ENCODE peak calls at places on chromosomes 4 and X, in five cellular contexts. W is K562, U is left ventricle myocardium inferior, C is neuronal stem cell, Z is mesendoderm. T is an unnamed sample.

GRCh38 chr4:20916106-20916505 is 215.8 kb downstream of the PACRGL start:
- DNase-seq in W (no peak), U (no peak), C (no peak), Z (no peak), T (no peak)

GRCh38 chr4:87114245-87115062 is 106.0 kb downstream of the KLHL8 start:
- DNase-seq in W (no peak), U (no peak), C (no peak), Z (peak; percentile 86), T (no peak)

GRCh38 chr4:77699731-77700210 is 94.2 kb downstream of the CXCL13 start:
- DNase-seq in W (peak; percentile 13), U (no peak), C (peak; percentile 55), Z (peak; percentile 93), T (no peak)

GRCh38 chr4:81052119-81053068 is 21.9 kb downstream of the BMP3 start:
- DNase-seq in W (peak; percentile 38), U (no peak), C (peak; percentile 84), Z (peak; percentile 84), T (peak; percentile 28)

GRCh38 chr4:179678093-179678804 is 2236.0 kb upstream of the AGA start:
- DNase-seq in W (no peak), U (no peak), C (no peak), Z (no peak), T (no peak)

GRCh38 chrX:151177141-151178027 is 1.0 kb downstream of the GPR50 start:
- DNase-seq in W (no peak), U (no peak), C (peak; percentile 48), Z (peak; percentile 62), T (no peak)

GRCh38 chr4:39032218-39033085 is at the start of gene TMEM156:
- DNase-seq in W (peak; percentile 52), U (no peak), C (no peak), Z (no peak), T (no peak)

GRCh38 chr4:77564231-77564630 is 41.4 kb upstream of the CXCL13 start:
- DNase-seq in W (no peak), U (no peak), C (no peak), Z (no peak), T (no peak)

GRCh38 chrX:43703211-43703791 is 47.2 kb downstream of the MAOA start:
- DNase-seq in W (no peak), U (no peak), C (no peak), Z (no peak), T (no peak)

GRCh38 chr4:39526283-39526682 is 956 bp downstream of the UGDH start:
- DNase-seq in W (peak; percentile 11), U (no peak), C (no peak), Z (no peak), T (no peak)

GRCh38 chrX:7071390-7071789 is 76.1 kb upstream of the STS start:
- DNase-seq in W (no peak), U (no peak), C (no peak), Z (no peak), T (no peak)

GRCh38 chr4:111678466-111678865 is 466.8 kb upstream of the FAM241A start:
- DNase-seq in W (no peak), U (no peak), C (no peak), Z (peak; percentile 85), T (no peak)

GRCh38 chrX:3370656-3371055 is 24.2 kb upstream of the MXRA5 start:
- DNase-seq in W (no peak), U (no peak), C (no peak), Z (no peak), T (no peak)

GRCh38 chrX:55057691-55058249 is 17.1 kb upstream of the PAGE2B start:
- DNase-seq in W (peak; percentile 22), U (no peak), C (peak; percentile 1), Z (peak; percentile 14), T (peak; percentile 50)

GRCh38 chr4:72701987-72702819 is 133.2 kb upstream of the ADAMTS3 start:
- DNase-seq in W (peak; percentile 65), U (no peak), C (peak; percentile 3), Z (peak; percentile 69), T (no peak)

GRCh38 chrX:65697173-65697572 is 29.7 kb downstream of the MSN start:
- DNase-seq in W (no peak), U (no peak), C (no peak), Z (peak; percentile 57), T (no peak)

GRCh38 chr4:137558951-137559350 is 26.7 kb upstream of the PCDH18 start:
- DNase-seq in W (no peak), U (no peak), C (no peak), Z (no peak), T (no peak)

GRCh38 chr4:40840255-40840984 is 90.7 kb downstream of the NSUN7 start:
- DNase-seq in W (no peak), U (no peak), C (no peak), Z (no peak), T (no peak)

GRCh38 chr4:26751838-26752237 is 108.8 kb upstream of the STIM2 start:
- DNase-seq in W (no peak), U (no peak), C (no peak), Z (no peak), T (no peak)

GRCh38 chr4:113468165-113469022 is 293.1 kb downstream of the CAMK2D start:
- DNase-seq in W (no peak), U (peak; percentile 55), C (peak; percentile 38), Z (peak; percentile 96), T (no peak)

GRCh38 chr4:17497890-17498523 is 13.9 kb downstream of the QDPR start:
- DNase-seq in W (no peak), U (no peak), C (no peak), Z (no peak), T (no peak)
- H3K36me3 ChIP-seq in W (peaks cover 87% of the 10 kb centered on the region), U (peaks cover 66% of the 10 kb centered on the region), C (peaks cover 7% of the 10 kb centered on the region), Z (peaks cover 2% of the 10 kb centered on the region), T (peaks cover 52% of the 10 kb centered on the region)

GRCh38 chrX:37904833-37905232 is 57.5 kb upstream of the DYNLT3 start:
- DNase-seq in W (no peak), U (no peak), C (no peak), Z (no peak), T (no peak)

GRCh38 chrX:37912286-37912685 is 64.9 kb upstream of the DYNLT3 start:
- DNase-seq in W (no peak), U (no peak), C (no peak), Z (peak; percentile 5), T (no peak)

GRCh38 chrX:37905436-37906147 is 58.2 kb upstream of the DYNLT3 start:
- DNase-seq in W (no peak), U (no peak), C (peak; percentile 21), Z (peak; percentile 91), T (no peak)

GRCh38 chrX:37910186-37910585 is 62.8 kb upstream of the DYNLT3 start:
- DNase-seq in W (no peak), U (no peak), C (no peak), Z (no peak), T (no peak)

GRCh38 chrX:37906357-37906756 is 59.0 kb upstream of the DYNLT3 start:
- DNase-seq in W (no peak), U (no peak), C (no peak), Z (peak; percentile 6), T (no peak)
- H3K4me3 ChIP-seq in W (no peak overlapping the region), U (peak overlapping the region; percentile 50), C (no peak overlapping the region), Z (no peak overlapping the region), T (no peak overlapping the region)

GRCh38 chr4:1968667-1969295 is 40.0 kb downstream of the NELFA start:
- DNase-seq in W (no peak), U (no peak), C (no peak), Z (no peak), T (no peak)
- H3K36me3 ChIP-seq in W (peaks cover 85% of the 10 kb centered on the region), U (peaks cover 24% of the 10 kb centered on the region), C (peaks cover 43% of the 10 kb centered on the region), Z (peaks cover 7% of the 10 kb centered on the region), T (peaks cover 49% of the 10 kb centered on the region)

DNA sequence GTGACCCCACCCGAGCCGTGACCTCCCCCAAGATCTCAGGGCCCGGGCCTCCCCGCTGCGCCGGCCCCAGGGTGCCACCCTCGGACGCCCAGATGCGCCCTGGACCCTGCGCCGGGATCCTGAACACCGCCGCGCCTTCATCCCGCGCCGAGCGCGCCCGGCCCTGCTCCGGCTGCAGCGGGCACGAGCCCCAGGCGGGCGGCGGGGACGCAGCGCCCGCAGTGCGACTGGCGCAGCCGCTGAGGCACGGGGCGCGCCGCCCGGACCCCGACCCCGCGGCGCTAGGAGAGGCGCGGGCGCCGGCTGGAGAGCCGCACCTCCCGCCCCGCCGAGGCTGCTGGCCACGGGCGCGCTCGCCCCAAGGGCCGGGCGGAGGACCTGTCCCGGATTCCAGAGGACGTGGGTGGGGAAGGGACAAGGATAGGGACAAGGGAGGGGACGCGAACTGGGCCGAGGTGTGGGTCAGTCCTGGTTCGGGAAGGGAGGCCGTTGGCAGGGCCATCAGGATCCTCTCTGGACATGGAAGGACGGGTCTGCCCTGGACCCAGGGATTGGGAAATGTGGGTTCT is 1.2 kb downstream of the ZFYVE28 start:
- DNase-seq in W (peak; percentile 27), U (no peak), C (no peak), Z (no peak), T (no peak)
- H3K4me3 ChIP-seq in W (peak overlapping the region; percentile 57), U (peak overlapping the region; percentile 78), C (no peak overlapping the region), Z (peak overlapping the region; percentile 41), T (peak overlapping the region; percentile 71)

GRCh38 chr4:55438314-55438713 is 42.6 kb downstream of the TMEM165 start:
- DNase-seq in W (no peak), U (no peak), C (no peak), Z (no peak), T (no peak)

GRCh38 chr4:55442541-55442940 is 46.8 kb downstream of the TMEM165 start:
- DNase-seq in W (no peak), U (no peak), C (no peak), Z (no peak), T (no peak)

GRCh38 chr4:55439023-55439422 is 43.3 kb downstream of the TMEM165 start:
- DNase-seq in W (no peak), U (no peak), C (no peak), Z (no peak), T (no peak)

GRCh38 chr4:55437823-55438222 is 42.1 kb downstream of the TMEM165 start:
- DNase-seq in W (no peak), U (no peak), C (no peak), Z (no peak), T (no peak)

GRCh38 chr4:55440786-55441185 is 45.0 kb downstream of the TMEM165 start:
- DNase-seq in W (no peak), U (no peak), C (no peak), Z (no peak), T (no peak)
- H3K36me3 ChIP-seq in W (peaks cover 73% of the 10 kb centered on the region), U (peaks cover 64% of the 10 kb centered on the region), C (peaks cover 8% of the 10 kb centered on the region), Z (peaks cover 2% of the 10 kb centered on the region), T (peaks cover 41% of the 10 kb centered on the region)